ENCODE peak calls at places on chromosome 4, in four cellular contexts. K is WTC11, L is HepG2, Q is GM12878. T is an unnamed sample.
A peak's percentile ranks its signal among the peaks of the same experiment; 100 is the strongest.

GRCh38 chr4:70902577-70903281 is 560 bp downstream of the MOB1B start:
- DNase-seq in L (no peak), K (no peak), Q (no peak), T (peak; percentile 15)

GRCh38 chr4:151921811-151922210 is 161.0 kb upstream of the GATB start:
- DNase-seq in Q (no peak), L (no peak), K (no peak), T (no peak)

GRCh38 chr4:159227984-159228383 is 125.1 kb downstream of the RAPGEF2 start:
- DNase-seq in Q (no peak), K (peak; percentile 21), L (peak; percentile 3), T (no peak)

GRCh38 chr4:77203380-77204197 is 46.6 kb downstream of the CCNG2 start:
- DNase-seq in Q (peak; percentile 23), L (peak; percentile 63), K (peak; percentile 72), T (peak; percentile 69)

GRCh38 chr4:155709878-155710277 is 43.2 kb downstream of the GUCY1A1 start:
- DNase-seq in L (no peak), Q (no peak), K (no peak), T (no peak)

GRCh38 chr4:19756661-19757060 is 495.0 kb upstream of the SLIT2 start:
- DNase-seq in L (no peak), Q (no peak), K (no peak), T (no peak)

GRCh38 chr4:683982-684571 is 4.9 kb downstream of the SLC49A3 start:
- DNase-seq in L (peak; percentile 63), K (peak; percentile 89), Q (no peak), T (peak; percentile 71)

GRCh38 chr4:113330200-113330599 is 280.7 kb downstream of the ANK2 start:
- DNase-seq in Q (no peak), K (no peak), L (no peak), T (no peak)

GRCh38 chr4:176376032-176376614 is 56.4 kb downstream of the SPCS3 start:
- DNase-seq in K (no peak), L (no peak), Q (no peak), T (no peak)

GRCh38 chr4:79682161-79682560 is 274.1 kb upstream of the GK2 start:
- DNase-seq in K (no peak), Q (no peak), L (no peak), T (no peak)

GRCh38 chr4:7392438-7393374 is 42.0 kb downstream of the PSAPL1 start:
- DNase-seq in L (no peak), K (no peak), Q (no peak), T (peak; percentile 5)

GRCh38 chr4:7391637-7392437 is 42.9 kb downstream of the PSAPL1 start:
- DNase-seq in Q (no peak), K (no peak), L (no peak), T (no peak)

GRCh38 chr4:7390366-7390765 is 44.4 kb downstream of the PSAPL1 start:
- DNase-seq in L (no peak), K (no peak), Q (no peak), T (no peak)

GRCh38 chr4:7389719-7390118 is 45.0 kb downstream of the PSAPL1 start:
- DNase-seq in K (no peak), Q (no peak), L (no peak), T (no peak)

GRCh38 chr4:7390906-7391636 is 43.7 kb downstream of the PSAPL1 start:
- DNase-seq in L (no peak), K (no peak), Q (no peak), T (no peak)
- TF ChIP-seq ETV6 in L (no peak), K (no peak), Q (no peak), T (no peak)

GRCh38 chr4:168865854-168866253 is 144.2 kb downstream of the CBR4 start:
- DNase-seq in L (no peak), K (no peak), Q (no peak), T (no peak)

GRCh38 chr4:168868044-168868855 is 141.8 kb downstream of the CBR4 start:
- DNase-seq in L (no peak), K (no peak), Q (no peak), T (no peak)

GRCh38 chr4:168864831-168865541 is 145.1 kb downstream of the CBR4 start:
- DNase-seq in L (no peak), K (peak; percentile 42), Q (no peak), T (no peak)

GRCh38 chr4:168867128-168867527 is 142.9 kb downstream of the CBR4 start:
- DNase-seq in K (no peak), L (no peak), Q (no peak), T (no peak)

GRCh38 chr4:168866635-168867034 is 143.4 kb downstream of the CBR4 start:
- DNase-seq in Q (no peak), K (no peak), L (no peak), T (no peak)
- TF ChIP-seq ETV6 in Q (no peak), K (no peak), L (no peak), T (no peak)

DNA sequence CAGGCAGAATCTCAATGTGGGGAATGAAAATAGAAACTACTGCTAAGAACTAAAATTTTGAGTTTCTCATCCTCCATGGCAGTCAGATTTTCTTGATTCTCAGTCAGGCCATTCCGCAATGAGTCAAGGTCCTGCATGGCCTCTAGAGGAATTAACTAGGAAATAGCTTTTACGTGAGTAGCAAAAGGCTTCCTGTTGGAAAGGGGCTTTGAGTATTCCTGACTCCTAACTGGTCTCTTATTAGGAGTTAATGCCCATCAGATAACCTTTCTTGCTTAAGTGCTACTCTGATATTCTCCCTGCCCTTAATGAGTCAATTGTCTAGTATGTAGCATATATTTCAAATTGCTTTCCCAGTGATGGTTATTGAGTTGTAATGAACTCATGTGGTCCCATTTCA is 65.7 kb upstream of the ARHGAP24 start:
- DNase-seq in Q (no peak), L (no peak), K (no peak), T (no peak)
- TF ChIP-seq ETV6 in Q (no peak), L (no peak), K (no peak), T (no peak)

GRCh38 chr4:40423735-40424134 is 88.6 kb downstream of the CHRNA9 start:
- DNase-seq in L (no peak), K (no peak), Q (no peak), T (no peak)
- TF ChIP-seq ETV6 in L (no peak), K (no peak), Q (no peak), T (no peak)

GRCh38 chr4:142418697-142419096 is 427.4 kb downstream of the INPP4B start:
- DNase-seq in Q (no peak), K (no peak), L (no peak), T (no peak)

GRCh38 chr4:142416121-142416520 is 430.0 kb downstream of the INPP4B start:
- DNase-seq in Q (no peak), L (no peak), K (no peak), T (no peak)

GRCh38 chr4:142420461-142421095 is 425.5 kb downstream of the INPP4B start:
- DNase-seq in Q (no peak), K (no peak), L (no peak), T (no peak)

GRCh38 chr4:142416711-142417275 is 429.3 kb downstream of the INPP4B start:
- DNase-seq in Q (no peak), K (no peak), L (no peak), T (no peak)

DNA sequence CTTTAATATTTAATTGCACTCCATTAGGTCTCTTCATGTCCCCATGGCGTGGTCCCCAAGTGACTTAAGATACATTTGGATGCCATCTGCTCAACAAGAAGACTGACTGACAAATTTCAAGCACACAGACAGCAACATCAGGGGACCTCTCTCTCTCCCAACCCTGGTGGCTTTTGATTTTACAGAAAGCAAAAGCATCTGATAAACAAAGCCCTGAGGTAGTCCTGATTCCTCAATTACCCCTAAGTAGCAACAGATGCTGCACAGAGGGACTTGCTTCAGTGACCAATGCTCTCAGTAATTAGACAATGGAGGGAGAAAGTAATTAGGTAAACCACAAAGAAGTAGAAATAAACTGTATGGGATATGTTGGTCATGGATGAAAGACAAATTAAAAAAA is 426.4 kb downstream of the INPP4B start:
- DNase-seq in Q (no peak), K (no peak), L (no peak), T (no peak)
- TF ChIP-seq ETV6 in Q (no peak), K (no peak), L (no peak), T (no peak)

T was measured in K562.